ENCODE peak calls at places on chromosomes 1 and 21, in seven cellular contexts. C, H, A, B, Y, O and W are unnamed samples.

GRCh38 chr1:27366113-27366410 is 699 bp downstream of the MAP3K6 start:
- DNase-seq in A (no peak), B (no peak), Y (peak), H (peak), C (peak), O (peak), W (peak)

GRCh38 chr1:157704878-157705277 is 4.3 kb upstream of the FCRL3 start:
- DNase-seq in O (no peak), B (no peak), A (no peak), H (no peak), C (no peak), Y (no peak), W (no peak)

GRCh38 chr1:176206006-176206960 is 803 bp downstream of the COP1 start:
- DNase-seq in C (no peak), Y (no peak), A (no peak), B (no peak), O (peak), H (peak), W (peak)

GRCh38 chr1:54475357-54476230 is 69.4 kb upstream of the SSBP3 start:
- DNase-seq in A (no peak), C (peak), H (peak), B (no peak), Y (no peak), O (no peak), W (peak)

GRCh38 chr1:116503535-116504307 is 67.1 kb downstream of the CD58 start:
- DNase-seq in O (no peak), C (no peak), B (no peak), H (peak), A (no peak), Y (no peak), W (no peak)

GRCh38 chr21:31343680-31344480 is at the start of gene TIAM1:
- DNase-seq in C (no peak), H (peak), B (peak), A (no peak), O (peak), Y (peak), W (peak)

GRCh38 chr1:200838676-200839445 is 33.9 kb upstream of the GPR25 start:
- DNase-seq in H (no peak), C (no peak), B (no peak), A (no peak), O (no peak), Y (no peak), W (no peak)

GRCh38 chr21:16424331-16424749 is 694.6 kb downstream of the USP25 start:
- DNase-seq in Y (no peak), O (peak), C (no peak), A (no peak), B (no peak), H (no peak), W (no peak)

GRCh38 chr1:11335417-11336070 is 62.5 kb downstream of the UBIAD1 start:
- DNase-seq in A (no peak), O (no peak), Y (no peak), C (no peak), B (no peak), H (no peak), W (no peak)

GRCh38 chr1:119724611-119725218 is 13.0 kb downstream of the PHGDH start:
- DNase-seq in B (no peak), Y (no peak), H (no peak), O (no peak), A (no peak), C (no peak), W (no peak)

GRCh38 chr1:40949563-40949962 is 29.9 kb upstream of the CTPS1 start:
- DNase-seq in O (no peak), B (no peak), Y (no peak), H (no peak), A (no peak), C (no peak), W (no peak)

GRCh38 chr1:68104155-68104554 is 53.7 kb upstream of the DIRAS3 start:
- DNase-seq in O (no peak), A (no peak), Y (no peak), C (no peak), B (no peak), H (no peak), W (no peak)

DNA sequence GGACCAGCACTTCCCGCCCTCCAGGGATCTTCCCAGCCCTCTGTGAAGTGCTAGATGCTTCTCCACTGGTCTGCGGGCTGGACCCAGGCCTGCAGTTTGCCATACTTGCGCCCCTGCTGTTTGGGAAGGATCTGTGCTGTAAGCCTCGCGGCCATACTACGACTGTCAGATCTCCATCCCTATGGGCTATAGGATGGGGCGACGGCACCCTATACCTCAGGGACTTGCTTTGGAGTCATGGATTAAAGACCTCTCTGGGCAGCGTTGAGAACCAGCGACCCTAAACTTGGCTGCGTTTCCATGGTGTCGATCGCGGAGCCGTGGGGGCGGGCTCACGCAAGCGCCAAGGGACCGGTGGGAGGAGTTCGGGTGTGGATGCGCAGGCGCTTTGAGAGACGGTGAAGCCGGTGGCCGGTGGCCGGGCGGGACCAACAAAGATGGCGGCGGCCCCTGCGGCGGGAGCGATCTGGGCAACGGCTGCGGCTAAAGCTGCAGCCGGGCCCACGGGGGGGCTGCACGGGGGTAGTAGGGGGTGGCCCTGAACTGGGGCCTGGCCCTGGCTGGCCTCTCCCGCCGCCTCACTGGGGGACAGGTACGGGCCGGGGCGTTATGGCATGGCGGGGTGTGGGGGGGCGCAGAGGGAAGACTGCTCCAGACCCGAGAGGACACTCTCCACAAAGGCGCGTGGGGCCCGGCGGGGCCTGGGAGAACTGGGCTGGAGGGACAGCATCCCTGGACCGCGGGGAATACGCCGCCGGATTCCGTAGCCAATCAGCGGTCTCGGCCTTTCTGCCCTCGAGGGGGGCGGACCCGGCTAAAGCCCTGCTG is at the start of gene USP21:
- DNase-seq in O (peak), B (no peak), A (peak), Y (peak), H (peak), C (peak), W (peak)
- TF ChIP-seq CTCF in O (no peak), B (peak), A (peak), Y (no peak), H (peak), C (no peak), W (no peak)

GRCh38 chr1:107480548-107480947 is 339.7 kb downstream of the NTNG1 start:
- DNase-seq in Y (no peak), H (no peak), C (no peak), O (no peak), A (no peak), B (no peak), W (no peak)
- TF ChIP-seq CTCF in Y (no peak), H (no peak), C (no peak), O (no peak), A (peak), B (peak), W (no peak)

DNA sequence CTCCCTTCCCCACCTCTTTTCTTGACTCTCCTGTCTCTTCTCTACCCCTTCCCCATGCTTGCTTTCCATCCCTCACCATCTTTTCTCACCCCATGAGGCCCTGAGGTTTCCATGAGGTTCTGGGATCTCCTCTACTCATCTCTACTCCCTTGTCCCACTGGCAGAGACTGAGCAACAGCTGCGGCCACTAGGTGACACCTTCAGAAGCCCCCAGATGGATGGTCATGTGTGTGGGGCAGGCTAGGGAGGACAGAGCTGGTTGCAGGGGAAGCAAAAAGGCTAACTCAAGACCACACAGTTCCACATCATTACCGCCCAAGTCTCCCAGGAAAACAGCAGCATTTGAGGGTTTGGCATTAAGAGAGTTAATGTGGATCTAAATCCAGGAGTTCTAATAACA is 45.0 kb downstream of the LRRN2 start:
- DNase-seq in H (no peak), A (no peak), C (no peak), B (no peak), Y (no peak), O (no peak), W (no peak)
- TF ChIP-seq CTCF in H (no peak), A (no peak), C (no peak), B (no peak), Y (no peak), O (no peak), W (no peak)

DNA sequence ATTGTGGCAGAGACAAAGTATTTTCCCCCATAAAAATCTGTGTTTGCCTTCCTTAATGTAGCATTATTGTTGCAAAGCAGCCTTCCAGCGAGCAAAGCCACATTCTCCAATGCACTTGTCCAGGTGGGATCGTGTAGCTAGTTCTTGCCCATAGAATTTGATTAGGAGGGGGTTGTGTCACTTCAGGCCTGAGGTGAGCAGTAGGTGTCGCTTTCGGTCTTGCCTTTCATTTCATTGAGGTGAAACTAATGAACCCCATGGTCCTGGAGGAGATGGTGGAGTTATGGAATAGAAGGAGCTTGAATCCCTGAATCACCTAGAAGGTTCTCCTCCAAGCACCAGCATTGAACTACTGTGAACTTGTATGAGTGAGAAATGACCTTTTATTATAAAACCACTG is 318.9 kb upstream of the PBX1 start:
- DNase-seq in O (peak), C (no peak), B (no peak), H (peak), Y (no peak), A (no peak), W (no peak)
- TF ChIP-seq CTCF in O (peak), C (no peak), B (no peak), H (peak), Y (no peak), A (peak), W (no peak)

GRCh38 chr1:248696261-248696660 is 6.3 kb downstream of the OR14I1 start:
- DNase-seq in Y (no peak), O (peak), A (no peak), H (no peak), C (no peak), B (no peak), W (no peak)
- TF ChIP-seq CTCF in Y (no peak), O (peak), A (no peak), H (no peak), C (no peak), B (no peak), W (no peak)

GRCh38 chr1:113109908-113110554 is 37.0 kb downstream of the LRIG2 start:
- DNase-seq in B (peak), C (peak), A (peak), Y (peak), H (peak), O (peak), W (no peak)
- TF ChIP-seq CTCF in B (peak), C (peak), A (peak), Y (no peak), H (peak), O (no peak), W (no peak)

GRCh38 chr1:36306210-36306901 is at the start of gene SH3D21:
- DNase-seq in Y (no peak), H (peak), A (no peak), C (peak), O (peak), B (no peak), W (peak)
- TF ChIP-seq CTCF in Y (no peak), H (peak), A (peak), C (no peak), O (peak), B (no peak), W (no peak)